ENCODE peak calls at places on chromosomes 11 and 22, in five cellular contexts. W, M, O, A and U are unnamed samples.

GRCh38 chr11:1290052-1291040 is 19.1 kb downstream of the TOLLIP start:
- DNase-seq in W (no peak), M (no peak), O (no peak), A (no peak), U (peak; percentile 57)

GRCh38 chr11:9901931-9902330 is 238.1 kb downstream of the SWAP70 start:
- DNase-seq in W (no peak), M (no peak), O (no peak), A (no peak), U (no peak)

GRCh38 chr11:71251761-71252433 is 480 bp downstream of the SHANK2 start:
- DNase-seq in W (no peak), M (peak; percentile 59), O (no peak), A (no peak), U (peak; percentile 83)

GRCh38 chr22:43514476-43515157 is 102.8 kb downstream of the MPPED1 start:
- DNase-seq in W (no peak), M (no peak), O (no peak), A (no peak), U (no peak)

GRCh38 chr11:80414766-80415165 is 973.9 kb upstream of the TENM4 start:
- DNase-seq in W (no peak), M (peak; percentile 61), O (peak; percentile 20), A (no peak), U (no peak)

GRCh38 chr22:49310354-49310753 is 517.3 kb downstream of the BRD1 start:
- DNase-seq in W (no peak), M (no peak), O (no peak), A (no peak), U (peak; percentile 36)

GRCh38 chr11:102306048-102306575 is 11.2 kb upstream of the BIRC3 start:
- DNase-seq in W (no peak), M (peak; percentile 98), O (peak; percentile 98), A (no peak), U (no peak)

GRCh38 chr11:71908218-71908617 is 20.2 kb downstream of the XNDC1N start:
- DNase-seq in W (no peak), M (no peak), O (no peak), A (no peak), U (no peak)

GRCh38 chr22:26054846-26055245 is 114.4 kb upstream of the SEZ6L start:
- DNase-seq in W (no peak), M (no peak), O (no peak), A (no peak), U (no peak)

GRCh38 chr22:37818397-37819099 is 4.6 kb upstream of the GALR3 start:
- DNase-seq in W (no peak), M (no peak), O (no peak), A (peak; percentile 56), U (peak; percentile 91)

GRCh38 chr11:114317738-114318137 is 21.5 kb downstream of the NNMT start:
- DNase-seq in W (no peak), M (peak; percentile 70), O (no peak), A (no peak), U (no peak)

GRCh38 chr22:47587361-47587760 is 824.9 kb downstream of the TBC1D22A start:
- DNase-seq in W (no peak), M (no peak), O (no peak), A (no peak), U (no peak)

GRCh38 chr11:70090989-70091388 is 12.9 kb downstream of the ANO1 start:
- DNase-seq in W (no peak), M (no peak), O (no peak), A (no peak), U (no peak)

GRCh38 chr11:87878373-87878779 is 296.9 kb downstream of the RAB38 start:
- DNase-seq in W (peak; percentile 5), M (peak; percentile 75), O (no peak), A (no peak), U (no peak)

GRCh38 chr22:38841211-38841610 is 2.6 kb downstream of the NPTXR start:
- DNase-seq in W (no peak), M (no peak), O (no peak), A (no peak), U (peak; percentile 54)

GRCh38 chr11:72738199-72739141 is 13.7 kb downstream of the ARAP1 start:
- DNase-seq in W (no peak), M (peak; percentile 40), O (peak; percentile 54), A (no peak), U (peak; percentile 95)

GRCh38 chr11:6414874-6415328 is 4.0 kb downstream of the APBB1 start:
- DNase-seq in W (no peak), M (no peak), O (no peak), A (no peak), U (no peak)

GRCh38 chr11:87072787-87073186 is 35.1 kb downstream of the TMEM135 start:
- DNase-seq in W (no peak), M (peak; percentile 31), O (no peak), A (no peak), U (no peak)

GRCh38 chr22:48647606-48648515 is 1179.8 kb downstream of the BRD1 start:
- DNase-seq in W (no peak), M (no peak), O (no peak), A (no peak), U (no peak)

GRCh38 chr11:11657101-11657935 is 35.5 kb upstream of the GALNT18 start:
- DNase-seq in W (no peak), M (no peak), O (no peak), A (no peak), U (no peak)

DNA sequence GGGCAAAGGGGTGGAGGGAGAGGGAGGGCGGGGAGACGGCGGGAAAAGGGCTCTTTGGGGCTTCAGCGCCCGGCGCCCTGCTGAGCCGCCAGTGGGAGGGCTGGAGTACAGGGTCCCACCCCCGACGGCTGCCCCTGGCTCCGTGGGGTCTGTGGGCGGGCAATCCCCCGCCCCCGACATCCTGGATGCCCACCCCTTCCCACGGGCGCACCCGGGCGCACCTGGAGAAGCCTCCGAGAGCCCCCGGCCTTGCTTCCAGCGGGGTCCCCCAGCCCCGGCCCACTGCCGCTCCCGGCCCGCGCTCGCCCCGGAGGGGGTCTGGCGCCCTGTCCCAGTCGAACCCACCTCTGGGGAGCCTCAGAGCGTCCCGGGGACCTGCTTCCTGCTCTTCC is 394 bp downstream of the CHRM4 start:
- DNase-seq in W (no peak), M (no peak), O (no peak), A (no peak), U (no peak)
- H3K4me3 ChIP-seq in W (no peak overlapping the region), M (no peak overlapping the region), O (no peak overlapping the region), A (no peak overlapping the region), U (peak overlapping the region; percentile 45)

DNA sequence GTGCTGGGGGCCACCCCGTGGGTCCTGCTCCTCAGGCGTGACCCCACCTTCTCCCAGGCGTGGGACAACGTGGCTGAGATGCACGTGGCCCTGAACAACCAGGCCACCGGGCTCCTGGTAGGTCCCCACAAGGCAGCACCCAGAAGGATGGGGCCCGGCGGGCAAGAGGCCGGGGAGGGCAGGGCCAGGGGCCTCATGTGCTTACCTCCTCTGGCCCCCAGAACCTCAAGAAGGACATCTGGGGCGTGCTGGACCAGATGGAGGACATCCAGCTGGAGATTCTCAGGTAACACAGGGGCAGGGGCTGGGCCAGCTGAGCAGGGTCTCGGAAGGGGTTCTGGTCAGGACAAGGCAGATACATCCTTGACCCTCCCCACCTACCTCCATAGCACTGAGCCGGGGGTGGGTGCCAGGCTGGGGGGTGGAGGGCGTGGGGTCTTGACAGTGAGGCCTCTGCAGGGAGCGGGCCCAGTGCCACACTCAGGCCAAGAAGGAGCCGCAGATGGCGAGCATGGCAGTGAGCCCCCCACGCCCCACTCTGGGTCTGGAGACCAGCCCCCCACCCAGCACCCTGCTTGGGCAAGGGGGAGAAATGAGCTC is 186.3 kb downstream of the IGLL1 start:
- DNase-seq in W (no peak), M (no peak), O (no peak), A (no peak), U (peak; percentile 55)
- H3K4me1 ChIP-seq in W (no peaks in the 10 kb centered on the region), M (no peaks in the 10 kb centered on the region), O (no peaks in the 10 kb centered on the region), A (no peaks in the 10 kb centered on the region), U (no peaks in the 10 kb centered on the region)

DNA sequence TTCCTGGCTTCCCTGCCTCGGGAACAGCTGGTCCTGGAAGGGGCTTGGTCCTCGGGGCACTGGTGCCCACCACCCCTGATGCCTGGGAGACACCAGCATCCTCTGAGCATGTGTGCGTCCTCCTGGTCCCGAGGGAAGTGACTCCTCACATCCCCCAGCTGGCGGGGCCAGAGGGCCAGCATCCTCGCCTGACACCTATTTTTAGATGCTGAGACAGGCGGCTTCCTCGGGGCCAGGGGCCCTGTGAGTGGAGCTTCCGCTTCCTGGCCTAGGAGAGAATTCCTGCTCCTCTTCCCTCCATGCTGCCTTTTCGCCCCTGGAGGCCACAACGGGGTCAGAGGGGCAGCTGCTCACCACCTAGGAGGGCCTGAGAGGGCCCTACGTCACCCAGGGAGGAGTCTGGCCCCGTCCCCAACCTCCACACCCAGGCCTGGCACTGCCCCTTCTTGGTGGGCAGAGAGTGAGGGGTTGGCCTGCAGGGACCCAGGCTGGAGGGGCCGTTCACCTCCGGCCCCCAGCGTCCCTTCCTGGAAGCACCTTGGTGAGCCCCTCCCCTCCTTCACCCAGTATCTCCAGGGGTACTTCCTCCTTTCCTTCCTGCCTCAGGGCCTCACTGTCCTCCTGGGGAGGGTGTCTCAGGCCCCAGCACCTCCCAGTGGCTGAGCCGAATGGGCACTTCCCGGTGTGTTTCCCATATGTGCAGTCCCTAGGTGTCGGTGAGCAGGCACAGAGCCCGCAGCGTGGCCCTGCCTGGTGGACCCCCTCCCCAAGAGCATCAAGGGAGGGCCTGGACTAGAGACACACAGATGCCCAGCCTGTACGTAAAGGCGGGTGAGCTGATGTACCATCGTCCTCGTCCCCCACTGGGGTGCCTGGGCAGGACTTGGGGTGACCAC is 6.1 kb downstream of the CD81 start:
- DNase-seq in W (no peak), M (no peak), O (no peak), A (no peak), U (peak; percentile 86)
- H3K4me3 ChIP-seq in W (no peak overlapping the region), M (no peak overlapping the region), O (no peak overlapping the region), A (no peak overlapping the region), U (no peak overlapping the region)

DNA sequence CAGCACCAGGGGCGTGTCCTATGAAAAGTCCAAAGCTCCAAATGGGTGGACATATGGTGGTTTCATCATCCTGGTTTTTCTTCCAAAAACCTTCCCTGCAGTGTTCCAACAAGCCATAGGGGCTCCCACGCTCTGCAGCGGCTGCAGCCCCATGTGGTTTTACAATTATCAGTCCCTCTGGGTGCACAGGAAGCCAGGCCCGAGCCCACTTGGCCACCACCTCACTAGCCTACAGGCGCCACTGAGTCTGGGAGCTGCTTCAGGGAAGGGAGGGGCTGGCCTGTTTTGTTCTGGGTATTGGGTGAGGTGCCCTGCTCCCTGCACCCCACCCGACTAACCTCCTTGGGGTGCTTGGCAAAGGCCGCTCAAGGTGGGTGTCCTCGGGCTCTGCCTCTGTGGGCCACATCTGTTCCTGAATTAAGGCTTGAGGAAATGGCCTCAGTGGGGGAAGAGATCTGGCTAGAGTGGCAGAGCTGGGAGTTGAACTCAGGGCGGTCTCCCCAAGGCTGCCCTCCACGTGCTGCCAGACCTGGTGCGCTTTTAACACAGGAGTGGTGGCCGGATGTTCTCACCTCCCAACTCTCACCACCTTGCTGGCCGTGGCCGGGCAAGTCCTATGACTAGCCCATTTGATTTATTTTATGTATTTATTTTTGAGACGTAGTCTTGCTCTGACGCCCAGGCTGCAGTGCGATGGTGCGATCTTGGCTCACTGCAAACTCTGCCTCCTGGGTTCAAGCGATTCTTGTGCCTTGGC is 5.3 kb upstream of the CDC42BPG start:
- DNase-seq in W (no peak), M (no peak), O (no peak), A (no peak), U (no peak)
- H3K4me1 ChIP-seq in W (peaks cover 8% of the 10 kb centered on the region), M (peaks cover 38% of the 10 kb centered on the region), O (peaks cover 74% of the 10 kb centered on the region), A (peaks cover 65% of the 10 kb centered on the region), U (peaks cover 75% of the 10 kb centered on the region)

GRCh38 chr22:20268289-20268349 is at the start of gene RTN4R:
- DNase-seq in W (no peak), M (no peak), O (no peak), A (no peak), U (no peak)
- H3K4me3 ChIP-seq in W (no peak within 1 kb of the TSS), M (peak within 1 kb of the TSS; percentile 63), O (peak within 1 kb of the TSS; percentile 45), A (no peak within 1 kb of the TSS), U (peak within 1 kb of the TSS; percentile 59)